ENCODE peak calls at places on chromosome 14, in five cellular contexts. One of them, this sample, is unnamed.

GRCh38 chr14:103548463-103549351 is 13.8 kb downstream of the BAG5 start:
- DNase-seq in Daoy: no peak
- DNase-seq in hypothalamus: peak
- DNase-seq in NCI-H2081: no peak
- DNase-seq in H7: peak
- DNase-seq in this sample: no peak

GRCh38 chr14:61503167-61503801 is 181.9 kb downstream of the PRKCH start:
- DNase-seq in NCI-H2081: no peak
- DNase-seq in hypothalamus: no peak
- DNase-seq in H7: no peak
- DNase-seq in Daoy: no peak
- DNase-seq in this sample: no peak

GRCh38 chr14:53495846-53496343 is 342.8 kb upstream of the DDHD1 start:
- DNase-seq in hypothalamus: no peak
- DNase-seq in Daoy: no peak
- DNase-seq in NCI-H2081: no peak
- DNase-seq in H7: no peak
- DNase-seq in this sample: no peak

GRCh38 chr14:89428556-89429196 is 11.6 kb upstream of the FOXN3 start:
- DNase-seq in H7: no peak
- DNase-seq in NCI-H2081: peak
- DNase-seq in hypothalamus: no peak
- DNase-seq in Daoy: peak
- DNase-seq in this sample: no peak

GRCh38 chr14:73736842-73737241 is 22.7 kb upstream of the PNMA1 start:
- DNase-seq in hypothalamus: no peak
- DNase-seq in NCI-H2081: no peak
- DNase-seq in Daoy: no peak
- DNase-seq in H7: no peak
- DNase-seq in this sample: no peak

GRCh38 chr14:36941783-36942521 is 230.5 kb downstream of the SLC25A21 start:
- DNase-seq in H7: peak
- DNase-seq in Daoy: peak
- DNase-seq in NCI-H2081: peak
- DNase-seq in hypothalamus: no peak
- DNase-seq in this sample: peak

GRCh38 chr14:95133282-95133681 is 24.0 kb downstream of the DICER1 start:
- DNase-seq in hypothalamus: no peak
- DNase-seq in Daoy: no peak
- DNase-seq in H7: no peak
- DNase-seq in NCI-H2081: no peak
- DNase-seq in this sample: no peak

GRCh38 chr14:22622220-22622619 is 21.9 kb downstream of the OR6J1 start:
- DNase-seq in H7: no peak
- DNase-seq in NCI-H2081: no peak
- DNase-seq in hypothalamus: no peak
- DNase-seq in Daoy: peak
- DNase-seq in this sample: no peak

GRCh38 chr14:38867561-38868150 is 235.4 kb downstream of the SEC23A start:
- DNase-seq in H7: peak
- DNase-seq in NCI-H2081: peak
- DNase-seq in Daoy: peak
- DNase-seq in hypothalamus: peak
- DNase-seq in this sample: peak

GRCh38 chr14:104146651-104147345 is 8.4 kb downstream of the KIF26A start:
- DNase-seq in hypothalamus: no peak
- DNase-seq in H7: peak
- DNase-seq in Daoy: no peak
- DNase-seq in NCI-H2081: no peak
- DNase-seq in this sample: no peak

GRCh38 chr14:72617391-72618011 is 276.4 kb downstream of the DPF3 start:
- DNase-seq in H7: no peak
- DNase-seq in NCI-H2081: no peak
- DNase-seq in hypothalamus: no peak
- DNase-seq in Daoy: no peak
- DNase-seq in this sample: peak

GRCh38 chr14:72089625-72090024 is 157.4 kb downstream of the RGS6 start:
- DNase-seq in H7: no peak
- DNase-seq in NCI-H2081: no peak
- DNase-seq in hypothalamus: no peak
- DNase-seq in Daoy: no peak
- DNase-seq in this sample: no peak

GRCh38 chr14:79246200-79246599 is 965.1 kb downstream of the DIO2 start:
- DNase-seq in hypothalamus: no peak
- DNase-seq in Daoy: no peak
- DNase-seq in NCI-H2081: no peak
- DNase-seq in H7: no peak
- DNase-seq in this sample: no peak

GRCh38 chr14:101491841-101492240 is 69.5 kb upstream of the DIO3 start:
- DNase-seq in NCI-H2081: no peak
- DNase-seq in Daoy: no peak
- DNase-seq in hypothalamus: no peak
- DNase-seq in H7: no peak
- DNase-seq in this sample: no peak

GRCh38 chr14:55588259-55588699 is 8.3 kb downstream of the KTN1 start:
- DNase-seq in Daoy: peak
- DNase-seq in NCI-H2081: no peak
- DNase-seq in hypothalamus: no peak
- DNase-seq in H7: no peak
- DNase-seq in this sample: no peak

GRCh38 chr14:98994571-98994970 is 277.4 kb downstream of the BCL11B start:
- DNase-seq in H7: no peak
- DNase-seq in hypothalamus: no peak
- DNase-seq in NCI-H2081: no peak
- DNase-seq in Daoy: no peak
- DNase-seq in this sample: no peak

GRCh38 chr14:54490448-54490805 is 1.6 kb upstream of the GMFB start:
- DNase-seq in NCI-H2081: no peak
- DNase-seq in hypothalamus: no peak
- DNase-seq in H7: peak
- DNase-seq in Daoy: no peak
- DNase-seq in this sample: no peak

GRCh38 chr14:28867571-28867970 is 101.0 kb downstream of the FOXG1 start:
- DNase-seq in Daoy: no peak
- DNase-seq in hypothalamus: no peak
- DNase-seq in NCI-H2081: no peak
- DNase-seq in H7: no peak
- DNase-seq in this sample: no peak

GRCh38 chr14:36516719-36517241 is 3.3 kb downstream of the NKX2-1 start:
- DNase-seq in Daoy: peak
- DNase-seq in H7: peak
- DNase-seq in hypothalamus: no peak
- DNase-seq in NCI-H2081: no peak
- DNase-seq in this sample: no peak

GRCh38 chr14:101969480-101969879 is 5.1 kb downstream of the DYNC1H1 start:
- DNase-seq in H7: no peak
- DNase-seq in Daoy: no peak
- DNase-seq in hypothalamus: no peak
- DNase-seq in NCI-H2081: no peak
- DNase-seq in this sample: no peak

GRCh38 chr14:91509878-91510170 is 286 bp downstream of the PPP4R3A start:
- DNase-seq in NCI-H2081: no peak
- DNase-seq in H7: no peak
- DNase-seq in hypothalamus: peak
- DNase-seq in Daoy: no peak
- DNase-seq in this sample: no peak

GRCh38 chr14:94124582-94125377 is 4.6 kb downstream of the IFI27L2 start:
- DNase-seq in Daoy: no peak
- DNase-seq in hypothalamus: no peak
- DNase-seq in H7: no peak
- DNase-seq in NCI-H2081: no peak
- DNase-seq in this sample: no peak

GRCh38 chr14:64053694-64054669 is 201.2 kb downstream of the SYNE2 start:
- DNase-seq in NCI-H2081: no peak
- DNase-seq in H7: no peak
- DNase-seq in Daoy: peak
- DNase-seq in hypothalamus: no peak
- DNase-seq in this sample: no peak

This sample was measured in amniotic stem cell.